ENCODE peak calls at places on chromosomes 2 and 18, in eight cellular contexts. J, Z, M, L, B, I, A and U are unnamed samples.

GRCh38 chr2:224210495-224211472 is 171.7 kb upstream of the SERPINE2 start:
- DNase-seq in J (no peak), Z (no peak), M (no peak), B (no peak), I (no peak), A (no peak), L (no peak), U (no peak)

GRCh38 chr2:197255550-197255949 is 55.0 kb downstream of the ANKRD44 start:
- DNase-seq in B (peak), Z (peak), A (no peak), L (no peak), J (no peak), M (peak), I (peak), U (peak)

GRCh38 chr2:239985356-239985755 is 39.8 kb downstream of the NDUFA10 start:
- DNase-seq in A (no peak), Z (no peak), M (no peak), J (no peak), I (no peak), B (no peak), L (no peak), U (peak)

GRCh38 chr18:71625691-71626090 is 918.5 kb downstream of the CBLN2 start:
- DNase-seq in Z (no peak), A (no peak), L (no peak), B (no peak), M (no peak), I (no peak), J (no peak), U (no peak)

GRCh38 chr2:237911363-237912017 is 52.1 kb downstream of the RAMP1 start:
- DNase-seq in B (no peak), A (no peak), L (no peak), Z (no peak), M (peak), J (no peak), I (no peak), U (no peak)

GRCh38 chr18:839224-840079 is 27.4 kb upstream of the YES1 start:
- DNase-seq in L (peak), J (peak), M (peak), Z (peak), I (peak), A (peak), B (peak), U (peak)

GRCh38 chr2:73343992-73344391 is 41.6 kb upstream of the ALMS1 start:
- DNase-seq in M (no peak), Z (no peak), B (no peak), L (no peak), A (no peak), I (no peak), J (no peak), U (no peak)

GRCh38 chr2:119929537-119929936 is 83.3 kb upstream of the EPB41L5 start:
- DNase-seq in I (no peak), B (no peak), L (no peak), Z (no peak), J (no peak), M (no peak), A (no peak), U (no peak)

GRCh38 chr18:79353238-79353637 is 42.5 kb upstream of the NFATC1 start:
- DNase-seq in B (peak), J (peak), Z (no peak), L (no peak), I (no peak), A (no peak), M (no peak), U (no peak)

GRCh38 chr2:112633708-112634107 is 12.0 kb upstream of the SLC20A1 start:
- DNase-seq in L (no peak), M (peak), B (no peak), Z (no peak), J (no peak), A (no peak), I (no peak), U (no peak)

GRCh38 chr2:56185101-56185581 is 1.4 kb downstream of the CCDC85A start:
- DNase-seq in M (no peak), A (no peak), Z (no peak), L (no peak), B (peak), J (peak), I (peak), U (no peak)

GRCh38 chr2:37635359-37636208 is 35.9 kb downstream of the CDC42EP3 start:
- DNase-seq in M (no peak), A (no peak), J (no peak), Z (peak), B (no peak), I (peak), L (no peak), U (no peak)

GRCh38 chr2:162013514-162014205 is 60.4 kb downstream of the DPP4 start:
- DNase-seq in M (no peak), B (no peak), A (no peak), L (no peak), Z (no peak), I (no peak), J (no peak), U (no peak)

GRCh38 chr18:77320960-77321559 is 71.4 kb downstream of the GALR1 start:
- DNase-seq in M (no peak), J (no peak), Z (no peak), B (no peak), L (no peak), A (no peak), I (no peak), U (no peak)

GRCh38 chr2:97751752-97752151 is 38.4 kb downstream of the ZAP70 start:
- DNase-seq in M (no peak), B (no peak), J (no peak), L (no peak), Z (no peak), I (peak), A (no peak), U (no peak)

GRCh38 chr2:144096531-144096930 is 423.4 kb downstream of the ZEB2 start:
- DNase-seq in L (no peak), A (no peak), B (no peak), M (no peak), Z (no peak), J (no peak), I (no peak), U (no peak)

GRCh38 chr2:112175333-112175732 is 37.1 kb downstream of the FBLN7 start:
- DNase-seq in M (no peak), Z (no peak), B (no peak), J (no peak), I (no peak), L (no peak), A (no peak), U (no peak)

GRCh38 chr2:45734336-45734735 is 82.9 kb downstream of the PRKCE start:
- DNase-seq in Z (no peak), I (no peak), A (no peak), M (no peak), B (no peak), J (no peak), L (no peak), U (no peak)

GRCh38 chr2:225735844-225736243 is 336.3 kb downstream of the NYAP2 start:
- DNase-seq in B (no peak), I (no peak), J (no peak), Z (no peak), L (no peak), M (no peak), A (peak), U (no peak)

GRCh38 chr2:146312899-146313298 is 1531.9 kb upstream of the ACVR2A start:
- DNase-seq in J (no peak), B (no peak), A (no peak), L (no peak), Z (no peak), M (no peak), I (no peak), U (no peak)

GRCh38 chr18:35457140-35457704 is 40.5 kb downstream of the INO80C start:
- DNase-seq in A (no peak), B (no peak), L (no peak), I (no peak), J (no peak), M (no peak), Z (no peak), U (no peak)

GRCh38 chr18:35458271-35458670 is 39.5 kb downstream of the INO80C start:
- DNase-seq in L (no peak), M (no peak), I (no peak), Z (no peak), J (no peak), B (no peak), A (no peak), U (no peak)

GRCh38 chr18:35460719-35461118 is 37.0 kb downstream of the INO80C start:
- DNase-seq in A (no peak), B (no peak), L (no peak), M (no peak), Z (no peak), I (no peak), J (no peak), U (no peak)

GRCh38 chr18:35459997-35460396 is 37.8 kb downstream of the INO80C start:
- DNase-seq in J (no peak), A (no peak), I (no peak), M (no peak), Z (no peak), L (no peak), B (no peak), U (no peak)

GRCh38 chr18:35458677-35459441 is 38.9 kb downstream of the INO80C start:
- DNase-seq in J (peak), I (peak), M (peak), B (peak), A (peak), Z (no peak), L (no peak), U (peak)
- TF ChIP-seq POLR2A in J (no peak), I (no peak), M (no peak), B (no peak), A (no peak), Z (no peak), L (no peak), U (no peak)

GRCh38 chr2:25324905-25325592 is 16.7 kb downstream of the DNMT3A start:
- DNase-seq in J (no peak), A (no peak), B (peak), M (no peak), L (peak), Z (no peak), I (peak), U (no peak)
- TF ChIP-seq POLR2A in J (no peak), A (no peak), B (no peak), M (no peak), L (no peak), Z (no peak), I (no peak), U (no peak)

DNA sequence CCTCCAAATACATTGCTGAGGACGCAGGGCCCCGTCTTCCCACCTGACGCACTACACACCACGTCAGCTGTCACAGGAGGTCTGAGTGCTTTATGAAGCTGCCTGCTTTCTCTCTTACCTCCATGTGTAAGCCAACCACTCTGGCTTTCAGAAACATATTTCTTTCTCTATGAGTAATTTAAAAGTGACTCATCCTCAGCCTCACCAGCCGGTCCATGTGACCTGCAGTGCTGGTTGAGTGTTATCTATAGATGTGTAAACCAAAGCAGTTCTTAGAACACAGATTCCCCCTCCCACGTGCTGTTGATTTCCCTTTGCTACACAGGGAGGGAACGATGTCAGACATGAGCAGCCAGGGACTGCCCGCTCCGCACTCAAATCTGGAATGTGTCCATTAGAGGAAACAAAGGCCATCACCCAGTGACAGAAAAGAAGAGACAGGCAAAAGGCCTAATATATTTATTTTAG is 157.8 kb downstream of the BCL2 start:
- DNase-seq in I (peak), Z (peak), L (peak), A (no peak), B (peak), J (peak), M (peak), U (no peak)
- TF ChIP-seq POLR2A in I (no peak), Z (no peak), L (no peak), A (no peak), B (no peak), J (no peak), M (no peak), U (no peak)

GRCh38 chr2:32277674-32278475 is at the start of gene YIPF4:
- DNase-seq in M (peak), B (peak), Z (peak), J (peak), A (peak), L (peak), I (peak), U (peak)
- TF ChIP-seq POLR2A in M (no peak), B (no peak), Z (no peak), J (peak), A (peak), L (peak), I (peak), U (peak)